ENCODE peak calls at places on chromosomes 16 and 17, in seven cellular contexts. U is NCI-H1436, C is smooth muscle cell of the brain vasculature, N is endodermal cell, L is left ventricle myocardium inferior, A is nephron progenitor cell, S is skeletal muscle cell. F is an unnamed sample.

GRCh38 chr17:29956225-29956624 is 14.8 kb downstream of the EFCAB5 start:
- DNase-seq in L (no peak), N (no peak), C (no peak), S (no peak), U (no peak), A (no peak), F (no peak)

GRCh38 chr16:83356266-83356665 is 451.5 kb upstream of the HSBP1 start:
- DNase-seq in S (no peak), A (peak), U (peak), L (no peak), N (peak), C (peak), F (peak)

GRCh38 chr16:55567382-55567781 is 898 bp downstream of the CAPNS2 start:
- DNase-seq in L (no peak), C (no peak), A (no peak), N (no peak), S (peak), U (no peak), F (no peak)

GRCh38 chr16:22098538-22099255 is 6.4 kb downstream of the VWA3A start:
- DNase-seq in U (peak), L (no peak), S (no peak), A (peak), N (peak), C (no peak), F (peak)

GRCh38 chr16:65114527-65114926 is 7.3 kb downstream of the CDH11 start:
- DNase-seq in A (no peak), N (no peak), U (no peak), L (no peak), C (no peak), S (no peak), F (no peak)

GRCh38 chr17:75619506-75620431 is 13.5 kb upstream of the SMIM5 start:
- DNase-seq in S (no peak), L (peak), N (peak), A (peak), U (no peak), C (no peak), F (no peak)

GRCh38 chr17:78144146-78144719 is 2.0 kb upstream of the C17orf99 start:
- DNase-seq in N (peak), L (peak), A (no peak), C (peak), U (no peak), S (peak), F (no peak)

GRCh38 chr16:27320261-27321012 is 6.7 kb downstream of the IL4R start:
- DNase-seq in C (no peak), N (peak), L (no peak), A (no peak), U (no peak), S (no peak), F (no peak)

GRCh38 chr16:31093132-31093703 is 1.4 kb downstream of the VKORC1 start:
- DNase-seq in C (no peak), N (peak), L (no peak), A (peak), U (no peak), S (no peak), F (peak)

GRCh38 chr17:43809121-43809520 is 23.8 kb downstream of the MPP3 start:
- DNase-seq in U (no peak), L (no peak), N (no peak), A (no peak), C (no peak), S (no peak), F (peak)

F was measured in NCI-H526 treated with DMSO at 0.1 percent for 48 hours.